ENCODE peak calls at places on chromosomes 11 and 22, in four cellular contexts. X is stimulated activated CD4-positive, alpha-beta T cell treated with anti-CD3 and anti-CD28 coated beads, Interleukin-2, amount 100 ng/mL, for 24 hours; L is IMR-90; P is fibroblast of the aortic adventitia. J is an unnamed sample.

GRCh38 chr11:75792127-75792731 is 22.8 kb upstream of the UVRAG start:
- DNase-seq in X (no peak), L (no peak), P (no peak), J (no peak)

GRCh38 chr11:829116-829945 is 1.6 kb downstream of the CRACR2B start:
- DNase-seq in X (no peak), L (no peak), P (no peak), J (peak; percentile 76)

GRCh38 chr11:3095712-3096361 is 38.6 kb upstream of the CARS1 start:
- DNase-seq in X (no peak), L (peak; percentile 91), P (peak; percentile 80), J (peak; percentile 84)

GRCh38 chr11:969651-970205 is 44.1 kb downstream of the AP2A2 start:
- DNase-seq in X (no peak), L (no peak), P (no peak), J (no peak)

GRCh38 chr11:83865636-83866461 is 579.7 kb upstream of the CCDC90B start:
- DNase-seq in X (no peak), L (peak; percentile 49), P (peak; percentile 5), J (peak; percentile 77)

GRCh38 chr11:118401880-118402590 is 629 bp downstream of the ATP5MG start:
- DNase-seq in X (no peak), L (peak; percentile 92), P (peak; percentile 87), J (peak; percentile 72)

GRCh38 chr22:47115921-47116320 is 353.5 kb downstream of the TBC1D22A start:
- DNase-seq in X (no peak), L (no peak), P (no peak), J (no peak)

GRCh38 chr11:57339305-57339704 is 1.2 kb downstream of the P2RX3 start:
- DNase-seq in X (no peak), L (no peak), P (no peak), J (no peak)